ENCODE peak calls at places on chromosome 5, in ten cellular contexts. X, L, R, Q, W, V, U, Z, J and E are unnamed samples.
A peak's percentile ranks its signal among the peaks of the same experiment; 100 is the strongest.

GRCh38 chr5:5616247-5616895 is 193.9 kb downstream of the ICE1 start:
- DNase-seq in W (no peak), X (no peak), Q (no peak), J (no peak), U (peak; percentile 79), R (no peak), Z (no peak), L (no peak), V (no peak), E (no peak)

GRCh38 chr5:141476132-141476909 is 555 bp downstream of the PCDHGC3 start:
- DNase-seq in R (peak; percentile 81), V (peak; percentile 84), Q (peak; percentile 55), W (peak; percentile 73), X (peak; percentile 62), Z (peak; percentile 70), U (peak; percentile 75), J (peak; percentile 49), L (no peak), E (no peak)

GRCh38 chr5:38666668-38667498 is 110.4 kb upstream of the LIFR start:
- DNase-seq in W (peak; percentile 39), R (peak; percentile 76), Q (peak; percentile 68), X (peak; percentile 33), Z (no peak), V (peak; percentile 74), U (peak; percentile 18), J (peak; percentile 43), L (no peak), E (no peak)

GRCh38 chr5:135332519-135333150 is 66.4 kb downstream of the MACROH2A1 start:
- DNase-seq in Z (no peak), R (peak; percentile 78), U (peak; percentile 70), W (no peak), Q (no peak), V (peak; percentile 78), L (peak; percentile 86), X (peak; percentile 70), J (peak; percentile 90), E (no peak)

GRCh38 chr5:93221-93980 is 1.4 kb downstream of the PLEKHG4B start:
- DNase-seq in Z (no peak), V (no peak), U (no peak), X (no peak), Q (no peak), J (no peak), W (no peak), L (peak; percentile 47), R (no peak), E (no peak)

GRCh38 chr5:751496-751895 is 33.0 kb downstream of the ZDHHC11B start:
- DNase-seq in U (no peak), X (no peak), V (no peak), L (no peak), W (no peak), Q (no peak), Z (no peak), R (no peak), J (no peak), E (no peak)

GRCh38 chr5:110064593-110065268 is 375.0 kb downstream of the MAN2A1 start:
- DNase-seq in Z (no peak), U (no peak), R (no peak), X (no peak), J (no peak), V (no peak), W (no peak), L (no peak), Q (no peak), E (no peak)

GRCh38 chr5:133405275-133406034 is 206.9 kb downstream of the FSTL4 start:
- DNase-seq in Q (no peak), W (no peak), X (no peak), J (no peak), L (no peak), Z (no peak), U (no peak), V (no peak), R (no peak), E (no peak)

GRCh38 chr5:120372899-120373298 is 91.2 kb upstream of the PRR16 start:
- DNase-seq in R (no peak), U (no peak), X (no peak), J (no peak), L (no peak), Z (no peak), V (no peak), Q (no peak), W (no peak), E (no peak)

GRCh38 chr5:166509085-166509484 is 1782.4 kb upstream of the WWC1 start:
- DNase-seq in Q (no peak), U (peak; percentile 84), V (peak; percentile 34), J (no peak), X (peak; percentile 20), Z (no peak), R (peak; percentile 8), W (no peak), L (no peak), E (no peak)

GRCh38 chr5:10445352-10445751 is 3.7 kb downstream of the ROPN1L start:
- DNase-seq in U (no peak), R (no peak), Z (no peak), V (no peak), J (no peak), L (no peak), W (no peak), X (peak; percentile 73), Q (no peak), E (no peak)
- H3K4me3 ChIP-seq in U (no peak overlapping the region), R (no peak overlapping the region), Z (no peak overlapping the region), V (no peak overlapping the region), J (no peak overlapping the region), L (no peak overlapping the region), W (no peak overlapping the region), X (no peak overlapping the region), Q (no peak overlapping the region), E (no peak overlapping the region)

DNA sequence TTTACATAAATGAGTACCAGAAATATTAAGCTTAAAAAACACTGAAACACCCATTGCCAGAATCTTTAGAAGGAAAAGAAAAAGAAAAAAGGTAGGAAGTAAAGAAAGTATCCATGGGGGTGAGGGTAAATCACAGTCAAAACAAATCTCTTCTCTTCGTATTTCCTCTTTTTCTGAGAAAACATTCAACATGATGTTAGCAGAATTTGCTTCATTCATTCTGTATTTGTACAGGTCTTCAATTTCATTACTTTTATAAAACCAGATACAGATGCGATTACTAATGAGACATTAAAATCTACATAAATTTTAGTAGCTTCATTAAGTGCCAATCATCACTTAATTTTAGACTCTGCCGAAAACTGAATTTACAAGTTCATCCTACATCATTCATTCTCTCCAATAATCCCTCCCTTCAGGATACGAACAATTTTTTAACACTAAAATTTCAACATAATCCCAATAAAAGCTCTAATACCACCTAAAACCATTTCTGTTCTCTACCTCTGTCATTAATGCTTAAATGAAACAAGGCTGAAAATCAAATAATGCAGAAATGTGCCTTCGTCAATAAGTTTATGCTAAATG is 7.0 kb downstream of the NR3C1 start:
- DNase-seq in Z (no peak), Q (no peak), X (no peak), J (no peak), U (no peak), L (no peak), R (no peak), V (no peak), W (no peak), E (no peak)
- H3K4me3 ChIP-seq in Z (no peak overlapping the region), Q (peak overlapping the region; percentile 6), X (peak overlapping the region; percentile 95), J (peak overlapping the region; percentile 86), U (no peak overlapping the region), L (no peak overlapping the region), R (no peak overlapping the region), V (peak overlapping the region; percentile 94), W (peak overlapping the region; percentile 93), E (no peak overlapping the region)

GRCh38 chr5:1881273-1881586 is 1.5 kb downstream of the IRX4 start:
- DNase-seq in W (no peak), Z (no peak), X (peak; percentile 35), Q (no peak), R (peak; percentile 42), L (peak; percentile 96), V (no peak), J (peak; percentile 55), U (peak; percentile 40), E (no peak)

GRCh38 chr5:1883120-1883924 is 597 bp upstream of the IRX4 start:
- DNase-seq in Z (no peak), X (no peak), U (peak; percentile 80), Q (no peak), W (no peak), L (peak; percentile 95), V (no peak), J (peak; percentile 77), R (no peak), E (no peak)

GRCh38 chr5:1882337-1883119 is at the start of gene IRX4:
- DNase-seq in J (peak; percentile 64), V (peak; percentile 25), Z (no peak), R (peak; percentile 19), W (no peak), X (no peak), L (peak; percentile 93), Q (no peak), U (peak; percentile 62), E (no peak)

GRCh38 chr5:1880377-1881272 is 2.1 kb downstream of the IRX4 start:
- DNase-seq in V (no peak), R (no peak), J (no peak), W (no peak), Q (no peak), Z (no peak), L (peak; percentile 57), U (no peak), X (no peak), E (no peak)

DNA sequence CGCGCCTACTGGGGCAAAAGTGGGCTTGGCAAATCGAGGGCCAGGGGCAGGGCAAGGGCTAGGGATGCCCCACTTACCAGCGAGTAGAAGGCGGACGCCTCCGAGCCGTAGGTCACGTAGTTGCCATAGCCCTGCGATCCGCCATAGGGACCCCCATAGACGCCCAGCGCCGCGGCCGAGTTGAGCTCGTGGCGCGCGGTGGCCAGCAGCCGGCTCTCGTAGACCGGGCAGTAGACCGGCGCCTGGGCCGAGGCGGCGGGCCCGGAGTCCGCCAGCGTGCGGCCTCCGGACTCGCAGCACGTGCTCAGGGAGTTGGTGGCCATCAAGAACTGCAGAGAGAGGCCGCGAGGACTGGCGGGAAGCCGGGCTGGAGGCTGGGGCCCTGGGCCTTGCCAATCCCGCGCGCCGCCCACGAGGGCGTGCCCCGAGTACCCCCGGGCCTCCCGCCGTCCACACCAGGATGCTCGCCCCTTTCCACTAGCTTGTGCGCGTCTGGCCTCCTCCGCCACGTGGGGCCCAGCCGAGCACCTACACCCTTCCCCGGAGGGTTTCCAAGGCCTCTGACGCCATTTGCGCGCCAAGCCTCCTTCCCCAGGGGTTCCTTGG is 891 bp downstream of the IRX4 start:
- DNase-seq in V (no peak), R (no peak), X (no peak), J (no peak), L (peak; percentile 84), Q (no peak), W (no peak), U (peak; percentile 52), Z (no peak), E (no peak)
- H3K4me3 ChIP-seq in V (no peak overlapping the region), R (no peak overlapping the region), X (no peak overlapping the region), J (no peak overlapping the region), L (peak overlapping the region; percentile 45), Q (no peak overlapping the region), W (peak overlapping the region; percentile 58), U (peak overlapping the region; percentile 24), Z (no peak overlapping the region), E (no peak overlapping the region)

DNA sequence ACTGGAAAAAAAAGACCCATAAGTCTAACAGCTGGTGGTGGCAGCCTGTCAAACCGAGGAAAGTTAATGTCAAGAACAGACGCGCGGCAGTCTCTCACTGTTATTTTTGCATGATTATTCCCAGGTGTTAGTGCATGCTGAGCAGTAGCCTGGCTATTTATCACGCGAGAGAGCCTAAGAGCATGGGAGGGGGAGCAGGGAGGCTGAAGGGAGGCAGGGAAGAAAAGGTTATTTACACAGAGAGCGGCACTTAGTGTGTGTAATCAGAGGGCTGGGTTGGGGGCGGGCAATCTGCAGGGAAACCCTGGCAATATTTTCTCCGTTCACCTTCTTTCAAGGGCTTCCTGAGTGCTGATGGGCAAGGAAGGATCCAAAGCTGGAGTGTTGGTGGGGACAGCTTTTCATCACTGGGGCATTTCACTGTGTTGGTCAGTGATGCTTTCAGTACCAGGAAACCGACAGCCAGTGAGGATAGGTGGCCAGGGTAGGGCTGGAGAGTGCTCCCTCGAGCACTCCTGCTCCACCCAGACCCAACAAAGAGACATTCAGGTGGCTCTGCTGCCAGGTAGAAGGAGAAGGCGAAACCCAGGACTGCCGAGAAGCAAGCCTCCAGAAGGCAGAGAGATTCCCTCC is 39.6 kb downstream of the ZNF608 start:
- DNase-seq in V (no peak), R (peak; percentile 38), W (no peak), L (no peak), J (no peak), Z (peak; percentile 30), X (no peak), Q (peak; percentile 52), U (no peak), E (no peak)
- H3K4me3 ChIP-seq in V (no peak overlapping the region), R (no peak overlapping the region), W (no peak overlapping the region), L (no peak overlapping the region), J (no peak overlapping the region), Z (no peak overlapping the region), X (no peak overlapping the region), Q (peak overlapping the region; percentile 19), U (no peak overlapping the region), E (no peak overlapping the region)